ENCODE peak calls at places on chromosome 2, in ten cellular contexts. L is activated effector memory CD4-positive, alpha-beta T cell treated with anti-CD3 and anti-CD28 coated beads, Interleukin-2, amount 50 U/mL, for 16 hours; O is iris pigment epithelial cell; X is posterior cingulate gyrus; T is mesenchymal stem cell; P is right cardiac atrium; U is OCI-LY7; B is GM20000; S is A549; M is myocyte. K is an unnamed sample.

GRCh38 chr2:58515827-58516574 is 274.9 kb upstream of the FANCL start:
- DNase-seq in L (no peak), O (no peak), X (no peak), T (peak), P (no peak), U (peak), B (no peak), S (no peak), M (no peak), K (no peak)

GRCh38 chr2:230738391-230738811 is 25.8 kb downstream of the CAB39 start:
- DNase-seq in L (no peak), O (peak), X (no peak), T (peak), P (no peak), U (no peak), B (no peak), S (no peak), M (peak), K (peak)

GRCh38 chr2:230155359-230155758 is 64.4 kb downstream of the SP110 start:
- DNase-seq in L (no peak), O (no peak), X (no peak), T (no peak), P (no peak), U (no peak), B (no peak), S (no peak), M (no peak), K (no peak)

GRCh38 chr2:84880645-84881521 is at the start of gene TRABD2A:
- DNase-seq in L (peak), O (peak), X (no peak), T (peak), P (peak), U (no peak), B (peak), S (no peak), M (no peak), K (no peak)

GRCh38 chr2:86048888-86049287 is 56.8 kb downstream of the POLR1A start:
- DNase-seq in L (peak), O (no peak), X (no peak), T (no peak), P (no peak), U (no peak), B (no peak), S (no peak), M (no peak), K (no peak)

GRCh38 chr2:1581965-1582625 is 162.2 kb downstream of the PXDN start:
- DNase-seq in L (no peak), O (no peak), X (no peak), T (no peak), P (no peak), U (no peak), B (no peak), S (no peak), M (no peak), K (no peak)

GRCh38 chr2:80852808-80853139 is 548.2 kb upstream of the LRRTM1 start:
- DNase-seq in L (no peak), O (no peak), X (no peak), T (no peak), P (no peak), U (peak), B (no peak), S (no peak), M (no peak), K (no peak)

GRCh38 chr2:101762451-101763171 is 65.1 kb downstream of the MAP4K4 start:
- DNase-seq in L (no peak), O (no peak), X (no peak), T (no peak), P (no peak), U (no peak), B (no peak), S (no peak), M (peak), K (no peak)

GRCh38 chr2:33395660-33396249 is 80.7 kb upstream of the RASGRP3 start:
- DNase-seq in L (peak), O (peak), X (no peak), T (peak), P (peak), U (peak), B (peak), S (peak), M (peak), K (peak)

GRCh38 chr2:239657992-239658391 is 257.2 kb upstream of the HDAC4 start:
- DNase-seq in L (no peak), O (no peak), X (no peak), T (no peak), P (no peak), U (no peak), B (no peak), S (no peak), M (no peak), K (no peak)

GRCh38 chr2:145765889-145766288 is 1246.0 kb upstream of the ZEB2 start:
- DNase-seq in L (no peak), O (no peak), X (no peak), T (no peak), P (no peak), U (no peak), B (no peak), S (no peak), M (no peak), K (no peak)

GRCh38 chr2:70988151-70988550 is 6.5 kb downstream of the TEX261 start:
- DNase-seq in L (peak), O (no peak), X (no peak), T (no peak), P (peak), U (no peak), B (no peak), S (no peak), M (no peak), K (no peak)

GRCh38 chr2:143686585-143687164 is 557.5 kb downstream of the ARHGAP15 start:
- DNase-seq in L (no peak), O (peak), X (no peak), T (peak), P (no peak), U (peak), B (peak), S (peak), M (peak), K (peak)

GRCh38 chr2:217125004-217125403 is 265.1 kb upstream of the TNP1 start:
- DNase-seq in L (no peak), O (no peak), X (no peak), T (no peak), P (no peak), U (no peak), B (no peak), S (no peak), M (peak), K (no peak)

GRCh38 chr2:237932731-237933131 is 34.1 kb upstream of the UBE2F start:
- DNase-seq in L (no peak), O (peak), X (no peak), T (no peak), P (no peak), U (no peak), B (no peak), S (no peak), M (peak), K (no peak)

GRCh38 chr2:214193943-214194342 is 216.9 kb upstream of the VWC2L start:
- DNase-seq in L (no peak), O (peak), X (no peak), T (peak), P (no peak), U (no peak), B (no peak), S (no peak), M (peak), K (no peak)

GRCh38 chr2:21042958-21043743 is 722 bp downstream of the APOB start:
- DNase-seq in L (peak), O (peak), X (peak), T (peak), P (peak), U (peak), B (peak), S (peak), M (peak), K (peak)

GRCh38 chr2:188265315-188265714 is 26.4 kb upstream of the GULP1 start:
- DNase-seq in L (no peak), O (no peak), X (no peak), T (no peak), P (no peak), U (no peak), B (no peak), S (no peak), M (no peak), K (no peak)

GRCh38 chr2:98647636-98648035 is 39.2 kb downstream of the UNC50 start:
- DNase-seq in L (no peak), O (no peak), X (no peak), T (no peak), P (no peak), U (no peak), B (no peak), S (no peak), M (no peak), K (no peak)

GRCh38 chr2:98870516-98871158 is 65.4 kb downstream of the CRACDL start:
- DNase-seq in L (no peak), O (no peak), X (no peak), T (no peak), P (no peak), U (no peak), B (no peak), S (no peak), M (no peak), K (no peak)